ENCODE peak calls at places on chromosomes 3 and 15, in eight cellular contexts. J is stimulated activated CD8-positive, alpha-beta memory T cell treated with anti-CD3 and anti-CD28 coated beads, Interleukin-4, amount 100 ng/mL, for 24 hours; T is breast epithelium; O is left cardiac atrium; U is astrocyte; B is HTR-8/SVneo; W is effector CD4-positive, alpha-beta T cell; M is iPS-NIHi11. X is an unnamed sample.

GRCh38 chr3:93843981-93844380 is 129.7 kb downstream of the PROS1 start:
- DNase-seq in T (no peak), O (no peak), U (peak), B (peak), M (no peak), J (no peak), W (no peak), X (peak)

GRCh38 chr3:100400424-100400781 is 486 bp downstream of the TOMM70 start:
- DNase-seq in B (no peak), O (peak), T (no peak), J (peak), M (no peak), W (peak), U (no peak), X (no peak)

GRCh38 chr3:64977308-64978100 is 289.7 kb upstream of the ADAMTS9 start:
- DNase-seq in M (no peak), J (no peak), B (no peak), W (no peak), T (no peak), O (no peak), U (peak), X (peak)

GRCh38 chr3:83523470-83524073 is 1435.2 kb upstream of the CADM2 start:
- DNase-seq in T (no peak), J (no peak), U (peak), O (no peak), M (peak), W (no peak), B (peak), X (peak)

GRCh38 chr3:134675726-134676252 is 25.0 kb upstream of the KY start:
- DNase-seq in J (no peak), B (no peak), M (no peak), O (no peak), U (peak), T (no peak), W (no peak), X (no peak)

GRCh38 chr3:136151219-136151618 is 44.9 kb downstream of the MSL2 start:
- DNase-seq in B (no peak), M (no peak), U (no peak), T (no peak), J (no peak), O (no peak), W (no peak), X (no peak)

GRCh38 chr15:70415330-70415884 is 317.7 kb upstream of the TLE3 start:
- DNase-seq in T (peak), J (no peak), B (no peak), U (no peak), O (no peak), W (no peak), M (no peak), X (peak)

GRCh38 chr3:426056-426455 is 229.5 kb downstream of the CHL1 start:
- DNase-seq in T (no peak), J (no peak), W (no peak), B (no peak), U (no peak), M (no peak), O (no peak), X (peak)

GRCh38 chr3:37668831-37669610 is 192.7 kb upstream of the CTDSPL start:
- DNase-seq in T (no peak), O (peak), U (no peak), W (no peak), M (no peak), B (no peak), J (no peak), X (peak)

GRCh38 chr3:160921020-160921635 is 165.1 kb downstream of the PPM1L start:
- DNase-seq in W (no peak), T (no peak), M (peak), U (peak), B (peak), O (peak), J (no peak), X (peak)

X was measured in renal cortical epithelial cell.